ENCODE peak calls at places on chromosomes 2 and 18, in eight cellular contexts. B is bronchial epithelial cell, L is upper lobe of left lung, Y is mammary epithelial cell, K is Calu3, W is HCT116, M is glutamatergic neuron, Z is psoas muscle. H is an unnamed sample.

GRCh38 chr18:32276256-32276655 is 86.4 kb downstream of the MEP1B start:
- DNase-seq in B (no peak), L (no peak), Y (no peak), K (no peak), W (no peak), M (no peak), Z (no peak), H (no peak)

GRCh38 chr2:143802242-143802641 is 673.0 kb downstream of the ARHGAP15 start:
- DNase-seq in B (peak; percentile 78), L (no peak), Y (peak; percentile 52), K (peak; percentile 24), W (no peak), M (no peak), Z (no peak), H (no peak)

GRCh38 chr2:12951657-12951973 is 234.9 kb downstream of the TRIB2 start:
- DNase-seq in B (no peak), L (no peak), Y (no peak), K (no peak), W (no peak), M (no peak), Z (no peak), H (no peak)

GRCh38 chr2:151361674-151362380 is 4.4 kb downstream of the TNFAIP6 start:
- DNase-seq in B (no peak), L (no peak), Y (no peak), K (no peak), W (no peak), M (no peak), Z (no peak), H (no peak)

GRCh38 chr2:112155331-112156151 is 17.4 kb downstream of the FBLN7 start:
- DNase-seq in B (no peak), L (no peak), Y (no peak), K (no peak), W (no peak), M (no peak), Z (no peak), H (no peak)

GRCh38 chr18:62485684-62486083 is 37.1 kb upstream of the ZCCHC2 start:
- DNase-seq in B (peak; percentile 98), L (peak; percentile 43), Y (peak; percentile 96), K (peak; percentile 74), W (peak; percentile 86), M (no peak), Z (no peak), H (no peak)

GRCh38 chr2:195489101-195489500 is 167.9 kb upstream of the SLC39A10 start:
- DNase-seq in B (no peak), L (no peak), Y (no peak), K (no peak), W (no peak), M (no peak), Z (no peak), H (no peak)

GRCh38 chr18:21740474-21740723 is 193 bp upstream of the MIB1 start:
- DNase-seq in B (peak; percentile 83), L (peak; percentile 99), Y (no peak), K (peak; percentile 99), W (no peak), M (no peak), Z (no peak), H (no peak)

GRCh38 chr2:241415196-241415595 is 59.1 kb downstream of the FARP2 start:
- DNase-seq in B (no peak), L (no peak), Y (no peak), K (no peak), W (no peak), M (no peak), Z (no peak), H (no peak)

GRCh38 chr2:10331033-10331701 is 28.5 kb downstream of the HPCAL1 start:
- DNase-seq in B (no peak), L (peak; percentile 93), Y (no peak), K (peak; percentile 81), W (peak; percentile 39), M (peak; percentile 47), Z (peak; percentile 80), H (no peak)

GRCh38 chr2:96895709-96896651 is 26.1 kb upstream of the SEMA4C start:
- DNase-seq in B (peak; percentile 68), L (peak; percentile 53), Y (peak; percentile 67), K (peak; percentile 63), W (no peak), M (no peak), Z (no peak), H (no peak)

GRCh38 chr2:229713371-229714079 is 830 bp downstream of the DNER start:
- DNase-seq in B (no peak), L (no peak), Y (no peak), K (peak; percentile 58), W (no peak), M (peak; percentile 72), Z (no peak), H (no peak)

GRCh38 chr2:55163895-55164509 is 68.1 kb downstream of the CLHC1 start:
- DNase-seq in B (peak; percentile 49), L (no peak), Y (no peak), K (peak; percentile 44), W (no peak), M (no peak), Z (no peak), H (no peak)

GRCh38 chr2:108917526-108917925 is 71.5 kb downstream of the EDAR start:
- DNase-seq in B (no peak), L (no peak), Y (no peak), K (no peak), W (no peak), M (no peak), Z (no peak), H (peak; percentile 19)
- TF ChIP-seq CTCF in B (no peak), L (no peak), Y (no peak), K (no peak), W (no peak), M (no peak), Z (no peak), H (no peak)

GRCh38 chr18:7872569-7872968 is 305.5 kb downstream of the PTPRM start:
- DNase-seq in B (peak; percentile 90), L (peak; percentile 69), Y (peak; percentile 67), K (peak; percentile 37), W (peak; percentile 71), M (no peak), Z (no peak), H (no peak)
- TF ChIP-seq CTCF in B (peak; percentile 41), L (no peak), Y (peak; percentile 60), K (no peak), W (peak; percentile 23), M (no peak), Z (peak; percentile 27), H (no peak)

GRCh38 chr18:48629730-48630324 is 91.0 kb downstream of the CTIF start:
- DNase-seq in B (peak; percentile 88), L (no peak), Y (peak; percentile 83), K (no peak), W (peak; percentile 76), M (peak; percentile 31), Z (no peak), H (no peak)
- TF ChIP-seq CTCF in B (no peak), L (no peak), Y (no peak), K (no peak), W (no peak), M (no peak), Z (no peak), H (no peak)

GRCh38 chr2:43218550-43219382 is 7.6 kb downstream of the ZFP36L2 start:
- DNase-seq in B (peak; percentile 70), L (peak; percentile 81), Y (peak; percentile 58), K (peak; percentile 64), W (no peak), M (no peak), Z (peak; percentile 68), H (no peak)

GRCh38 chr2:43220229-43220981 is 6.0 kb downstream of the ZFP36L2 start:
- DNase-seq in B (peak; percentile 56), L (no peak), Y (peak; percentile 54), K (no peak), W (no peak), M (no peak), Z (no peak), H (no peak)

GRCh38 chr2:43220982-43221659 is 5.3 kb downstream of the ZFP36L2 start:
- DNase-seq in B (peak; percentile 61), L (peak; percentile 60), Y (peak; percentile 59), K (peak; percentile 19), W (no peak), M (peak; percentile 70), Z (peak; percentile 78), H (peak; percentile 60)

GRCh38 chr2:43218221-43218549 is 8.2 kb downstream of the ZFP36L2 start:
- DNase-seq in B (no peak), L (no peak), Y (no peak), K (no peak), W (no peak), M (no peak), Z (no peak), H (no peak)

GRCh38 chr2:43219383-43220228 is 6.8 kb downstream of the ZFP36L2 start:
- DNase-seq in B (peak; percentile 71), L (peak; percentile 93), Y (peak; percentile 88), K (peak; percentile 91), W (peak; percentile 75), M (no peak), Z (peak; percentile 93), H (no peak)
- TF ChIP-seq CTCF in B (no peak), L (no peak), Y (peak; percentile 3), K (no peak), W (no peak), M (no peak), Z (no peak), H (no peak)

GRCh38 chr2:184072470-184072869 is 525.9 kb upstream of the ZNF804A start:
- DNase-seq in B (no peak), L (no peak), Y (no peak), K (no peak), W (no peak), M (no peak), Z (no peak), H (no peak)

GRCh38 chr2:184067502-184067901 is 530.8 kb upstream of the ZNF804A start:
- DNase-seq in B (no peak), L (no peak), Y (no peak), K (no peak), W (no peak), M (no peak), Z (no peak), H (no peak)
- TF ChIP-seq CTCF in B (no peak), L (no peak), Y (peak; percentile 30), K (no peak), W (peak; percentile 35), M (no peak), Z (no peak), H (no peak)

DNA sequence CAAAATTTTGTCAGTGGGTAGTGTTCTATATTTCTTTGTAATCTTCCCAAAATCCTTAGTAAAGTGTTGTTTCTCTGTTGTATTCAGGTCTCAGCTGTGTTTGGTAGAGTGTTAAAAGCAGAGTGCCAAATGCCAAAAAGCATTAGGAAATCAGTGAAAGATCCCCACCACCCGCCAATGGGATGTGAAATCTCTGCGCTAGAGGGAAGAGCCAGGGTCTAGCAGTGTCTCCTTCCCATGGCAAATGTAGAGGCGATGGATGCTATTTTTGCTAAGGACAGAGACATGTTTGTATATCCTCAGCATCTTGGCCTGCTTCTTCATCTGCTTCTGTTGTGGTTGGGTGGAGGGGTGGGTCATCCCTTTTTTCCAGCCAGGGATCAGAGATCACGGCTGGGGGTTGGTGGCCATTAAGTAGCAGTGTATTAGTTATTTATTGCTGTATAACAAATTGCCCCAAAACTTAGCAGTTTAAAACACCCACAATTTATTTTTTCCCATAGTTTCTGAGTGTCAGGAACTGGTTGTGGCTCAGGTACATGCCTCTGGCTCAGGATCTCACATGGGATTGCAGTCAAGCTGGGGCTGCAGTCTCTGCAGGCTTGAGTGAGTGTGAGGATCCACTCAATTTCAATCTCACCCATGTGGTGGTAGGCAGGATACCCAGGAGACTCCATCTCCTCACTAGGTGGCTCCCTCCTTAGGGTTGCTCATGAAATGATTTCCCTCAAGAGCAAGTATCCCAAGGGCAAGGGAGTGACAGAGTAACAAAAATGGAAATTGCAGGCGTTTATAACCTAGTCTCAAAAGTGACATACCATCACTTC is 212.0 kb downstream of the MYCN start:
- DNase-seq in B (no peak), L (no peak), Y (no peak), K (no peak), W (no peak), M (no peak), Z (no peak), H (no peak)
- TF ChIP-seq CTCF in B (no peak), L (no peak), Y (no peak), K (no peak), W (no peak), M (no peak), Z (no peak), H (no peak)